ENCODE peak calls at places on chromosomes 13 and 19, in four cellular contexts. M, V, R and B are unnamed samples.

GRCh38 chr19:15010497-15011255 is 31.0 kb upstream of the SLC1A6 start:
- DNase-seq in R (no peak), V (no peak), M (no peak), B (no peak)

GRCh38 chr13:110070046-110070445 is 236.9 kb downstream of the COL4A1 start:
- DNase-seq in R (no peak), V (no peak), M (no peak), B (no peak)

GRCh38 chr19:16527971-16528521 is 14.2 kb downstream of the CHERP start:
- DNase-seq in M (no peak), V (peak; percentile 41), R (no peak), B (peak; percentile 69)

GRCh38 chr19:21256722-21257121 is 72.5 kb downstream of the ZNF708 start:
- DNase-seq in V (peak; percentile 12), R (peak; percentile 48), M (no peak), B (no peak)

GRCh38 chr13:59588717-59589067 is 575.0 kb downstream of the DIAPH3 start:
- DNase-seq in R (no peak), V (no peak), M (no peak), B (no peak)

GRCh38 chr19:30376826-30377425 is 4.7 kb downstream of the ZNF536 start:
- DNase-seq in R (no peak), M (no peak), V (no peak), B (no peak)

GRCh38 chr13:33323766-33324525 is 38.4 kb upstream of the STARD13 start:
- DNase-seq in M (no peak), V (no peak), R (no peak), B (no peak)

GRCh38 chr13:114105351-114106225 is 26.8 kb downstream of the RASA3 start:
- DNase-seq in R (no peak), M (no peak), V (no peak), B (no peak)

GRCh38 chr13:95437561-95437960 is 115.0 kb upstream of the CLDN10 start:
- DNase-seq in M (no peak), V (peak; percentile 31), R (no peak), B (no peak)

GRCh38 chr19:45440873-45441654 is 17.3 kb upstream of the ERCC1 start:
- DNase-seq in R (no peak), V (peak; percentile 61), M (no peak), B (no peak)

GRCh38 chr19:6212403-6213265 is 67.1 kb downstream of the MLLT1 start:
- DNase-seq in M (no peak), V (no peak), R (no peak), B (no peak)

GRCh38 chr13:75507027-75508001 is 25.3 kb upstream of the TBC1D4 start:
- DNase-seq in R (no peak), V (no peak), M (no peak), B (no peak)

GRCh38 chr19:41298327-41298964 is 11.5 kb upstream of the CCDC97 start:
- DNase-seq in M (no peak), V (no peak), R (no peak), B (no peak)

GRCh38 chr19:13095393-13095784 is 7.3 kb downstream of the LYL1 start:
- DNase-seq in M (no peak), R (no peak), V (no peak), B (no peak)

GRCh38 chr19:3270908-3271307 is 46.4 kb downstream of the CELF5 start:
- DNase-seq in R (peak; percentile 43), V (peak; percentile 75), M (no peak), B (peak; percentile 36)

GRCh38 chr13:100022798-100023197 is 41.2 kb downstream of the ZIC2 start:
- DNase-seq in V (no peak), M (no peak), R (no peak), B (no peak)

GRCh38 chr19:13813147-13813546 is 17.9 kb downstream of the ZSWIM4 start:
- DNase-seq in V (no peak), R (no peak), M (no peak), B (no peak)

GRCh38 chr19:519449-519865 is 12.1 kb upstream of the CDC34 start:
- DNase-seq in M (no peak), R (no peak), V (no peak), B (no peak)

GRCh38 chr13:98315466-98315865 is 138.4 kb upstream of the RNF113B start:
- DNase-seq in V (no peak), R (no peak), M (no peak), B (no peak)

GRCh38 chr19:41708481-41708880 is at the start of gene CEACAM5:
- DNase-seq in R (no peak), V (no peak), M (no peak), B (no peak)

GRCh38 chr13:43245374-43245964 is 222.1 kb downstream of the DNAJC15 start:
- DNase-seq in M (no peak), V (no peak), R (no peak), B (no peak)

GRCh38 chr19:44779150-44779549 is 1.5 kb downstream of the CBLC start:
- DNase-seq in R (no peak), V (no peak), M (no peak), B (no peak)

GRCh38 chr13:88887045-88887662 is 1216.0 kb downstream of the SLITRK5 start:
- DNase-seq in V (no peak), M (no peak), R (peak; percentile 27), B (no peak)

GRCh38 chr13:53017433-53017970 is 11.1 kb upstream of the OLFM4 start:
- DNase-seq in V (no peak), M (no peak), R (no peak), B (no peak)

GRCh38 chr13:70203661-70204229 is 95.5 kb upstream of the KLHL1 start:
- DNase-seq in V (no peak), M (no peak), R (peak; percentile 14), B (no peak)

GRCh38 chr19:32824136-32824835 is 45.3 kb downstream of the SLC7A9 start:
- DNase-seq in M (no peak), V (no peak), R (no peak), B (no peak)

GRCh38 chr19:10416083-10416379 is 4.3 kb upstream of the PDE4A start:
- DNase-seq in M (no peak), V (no peak), R (no peak), B (no peak)

DNA sequence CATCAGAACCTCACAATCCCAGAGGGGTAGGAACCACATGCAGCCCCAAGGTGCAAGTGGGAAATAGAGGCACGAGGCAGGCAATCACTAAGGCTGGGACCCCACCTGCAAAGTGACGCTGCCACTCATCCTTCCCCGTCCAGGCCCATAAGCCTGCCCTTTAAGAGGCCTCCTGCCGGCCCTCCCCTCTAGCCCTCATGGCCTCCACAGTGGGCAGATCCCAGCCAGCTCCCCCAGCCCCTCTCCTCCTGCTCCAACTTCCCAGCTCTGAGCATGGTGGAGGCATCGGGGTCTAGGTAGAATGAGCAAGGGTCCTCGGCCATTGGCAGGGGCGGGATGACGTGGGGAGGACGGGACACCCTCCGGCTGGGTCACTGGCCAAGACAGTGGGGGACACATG is 2.7 kb downstream of the ZSCAN18 start:
- DNase-seq in M (no peak), V (no peak), R (no peak), B (no peak)
- TF ChIP-seq FOXK2 in M (no peak), V (no peak), R (no peak), B (no peak)

GRCh38 chr13:111664060-111664459 is 343.6 kb downstream of the TEX29 start:
- DNase-seq in V (no peak), R (no peak), M (no peak), B (no peak)
- TF ChIP-seq TARDBP in V (no peak), R (no peak), M (no peak), B (no peak)

GRCh38 chr13:44779085-44779484 is 203.0 kb upstream of the TSC22D1 start:
- DNase-seq in R (no peak), V (no peak), M (no peak), B (no peak)

GRCh38 chr13:44786724-44787123 is 202.5 kb downstream of the NUFIP1 start:
- DNase-seq in M (no peak), R (no peak), V (no peak), B (no peak)

GRCh38 chr13:44780586-44781280 is 204.6 kb upstream of the TSC22D1 start:
- DNase-seq in M (no peak), V (no peak), R (no peak), B (no peak)

GRCh38 chr13:44783987-44784734 is 205.1 kb downstream of the NUFIP1 start:
- DNase-seq in V (no peak), M (no peak), R (peak; percentile 20), B (no peak)
- TF ChIP-seq FOXK2 in V (no peak), M (no peak), R (no peak), B (no peak)

GRCh38 chr13:92355213-92355612 is 871.4 kb upstream of the GPC6 start:
- DNase-seq in V (peak; percentile 64), R (peak; percentile 10), M (no peak), B (peak; percentile 64)
- TF ChIP-seq TARDBP in V (no peak), R (no peak), M (no peak), B (no peak)